ENCODE peak calls at places on chromosomes 16 and 17, in four cellular contexts. B is GM12865, U is left lung, P is upper lobe of right lung. S is an unnamed sample.

GRCh38 chr17:17119533-17119932 is 77.3 kb downstream of the MPRIP start:
- DNase-seq in U (peak; percentile 51), P (no peak), B (peak; percentile 67), S (no peak)

GRCh38 chr17:77087650-77088454 is 52.9 kb upstream of the SEC14L1 start:
- DNase-seq in P (no peak), U (no peak), B (peak; percentile 48), S (no peak)

GRCh38 chr17:77280304-77280910 is 139.6 kb downstream of the SEC14L1 start:
- DNase-seq in P (peak; percentile 71), U (no peak), B (no peak), S (peak; percentile 40)

GRCh38 chr17:82648165-82648668 is at the start of gene WDR45B:
- DNase-seq in B (peak; percentile 99), P (peak; percentile 98), U (peak; percentile 98), S (peak; percentile 95)

GRCh38 chr16:53220585-53220984 is 165.8 kb downstream of the CHD9 start:
- DNase-seq in P (no peak), B (peak; percentile 9), U (no peak), S (no peak)

GRCh38 chr17:66357037-66357436 is 54.6 kb downstream of the PRKCA start:
- DNase-seq in U (no peak), B (no peak), P (no peak), S (no peak)

GRCh38 chr17:40561871-40562611 is 3.2 kb downstream of the CCR7 start:
- DNase-seq in P (peak; percentile 51), U (no peak), B (peak; percentile 92), S (no peak)

GRCh38 chr17:59296190-59296589 is 35.3 kb upstream of the YPEL2 start:
- DNase-seq in B (no peak), P (no peak), U (no peak), S (peak; percentile 42)

GRCh38 chr17:4142107-4142900 is 526 bp downstream of the ZZEF1 start:
- DNase-seq in B (peak; percentile 47), U (peak; percentile 89), P (peak; percentile 77), S (no peak)

GRCh38 chr17:78972507-78973105 is 7.1 kb downstream of the LGALS3BP start:
- DNase-seq in U (no peak), P (no peak), B (no peak), S (no peak)

GRCh38 chr17:78976907-78977680 is 2.6 kb downstream of the LGALS3BP start:
- DNase-seq in P (no peak), B (no peak), U (no peak), S (no peak)

GRCh38 chr17:78973196-78973595 is 6.5 kb downstream of the LGALS3BP start:
- DNase-seq in P (no peak), B (no peak), U (no peak), S (no peak)

GRCh38 chr17:78973792-78974520 is 5.8 kb downstream of the LGALS3BP start:
- DNase-seq in U (no peak), B (no peak), P (no peak), S (no peak)

DNA sequence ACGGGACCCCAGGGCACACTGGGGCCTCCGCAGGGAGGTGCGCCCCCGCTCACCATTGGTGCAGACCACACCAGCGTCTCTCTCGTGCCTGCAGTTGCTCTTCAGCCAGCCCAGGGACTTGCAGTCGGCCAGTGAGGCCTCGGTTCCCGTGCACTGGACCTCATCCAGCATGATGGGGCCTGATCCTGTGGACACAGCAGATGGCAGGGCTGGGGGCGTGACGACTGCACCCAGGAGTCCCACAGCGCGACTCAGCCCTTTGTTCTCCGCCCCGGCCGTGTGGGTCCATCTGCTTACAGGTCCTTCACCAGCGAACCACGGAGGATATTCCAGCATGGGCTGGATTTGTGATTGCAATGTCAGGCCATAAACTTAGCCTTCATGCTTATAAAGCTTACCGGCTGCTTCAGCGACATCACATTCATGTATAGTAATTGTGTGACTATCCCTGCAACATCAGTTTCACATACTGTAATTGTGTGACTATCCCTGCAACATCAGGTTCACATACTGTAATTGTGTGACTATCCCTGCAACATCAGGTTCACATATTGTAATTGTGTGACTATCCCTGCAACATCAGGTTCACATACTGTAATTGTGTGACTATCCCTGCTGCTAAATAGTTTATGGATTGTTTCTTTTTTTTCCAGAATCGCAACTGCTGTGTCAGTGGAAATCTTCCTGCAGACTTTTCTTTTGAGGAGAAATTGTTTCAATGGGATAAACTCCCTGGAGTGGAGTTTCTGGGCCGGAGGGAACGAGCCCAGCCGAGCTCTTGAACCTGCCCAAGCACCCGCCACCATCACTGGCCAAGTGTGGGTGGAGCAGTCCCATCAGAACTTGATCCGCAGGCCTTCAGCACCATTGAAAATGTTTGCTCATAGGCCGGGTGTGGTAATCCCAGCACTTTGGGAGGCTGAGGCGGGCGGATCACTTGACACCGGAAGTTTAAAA is 4.8 kb downstream of the LGALS3BP start:
- DNase-seq in P (peak; percentile 87), U (no peak), B (no peak), S (no peak)
- H3K4me3 ChIP-seq in P (no peak overlapping the region), U (no peak overlapping the region), B (no peak overlapping the region), S (no peak overlapping the region)

DNA sequence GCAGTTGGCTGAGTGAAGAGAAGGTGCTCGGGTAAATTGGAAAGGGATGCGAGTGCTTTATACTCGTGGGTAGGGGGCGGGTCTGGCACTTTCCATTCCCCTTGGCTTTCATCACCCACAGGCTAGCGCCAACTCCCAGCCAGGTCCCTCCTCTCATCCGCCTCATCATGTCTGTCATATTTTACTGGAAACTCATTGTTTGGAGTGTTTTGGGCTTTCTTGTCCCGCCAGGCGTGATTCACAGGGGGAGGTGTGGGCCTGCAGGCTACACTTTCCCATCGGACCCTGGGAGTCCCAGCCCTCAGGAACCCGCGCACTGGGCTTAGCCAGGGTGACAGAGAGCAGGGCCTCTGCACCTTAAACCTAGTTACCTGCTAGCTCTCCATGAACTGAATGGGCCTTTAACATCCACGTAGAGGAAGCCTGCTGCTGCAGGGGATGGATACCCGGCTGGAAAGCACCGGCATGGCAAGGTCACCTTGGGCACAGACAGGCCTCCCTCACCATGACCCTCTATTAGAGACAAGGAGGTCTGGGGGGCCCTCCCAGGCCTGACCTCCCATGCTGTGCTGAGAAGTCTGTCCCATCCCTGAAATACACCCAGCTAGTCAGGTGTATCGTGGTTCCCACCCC is at the start of gene KRT14:
- DNase-seq in B (no peak), P (peak; percentile 21), U (no peak), S (no peak)
- H3K4me3 ChIP-seq in B (no peak within 1 kb of the TSS), P (no peak within 1 kb of the TSS), U (no peak within 1 kb of the TSS), S (no peak within 1 kb of the TSS)

GRCh38 chr17:64983708-64984107 is 64.4 kb upstream of the LRRC37A3 start:
- DNase-seq in P (no peak), U (no peak), B (no peak), S (no peak)

GRCh38 chr17:64982139-64982802 is 63.0 kb upstream of the LRRC37A3 start:
- DNase-seq in U (no peak), B (no peak), P (no peak), S (no peak)

GRCh38 chr17:64984776-64985521 is 65.7 kb upstream of the LRRC37A3 start:
- DNase-seq in U (no peak), B (peak; percentile 68), P (no peak), S (peak; percentile 45)

GRCh38 chr17:64984181-64984580 is 64.9 kb upstream of the LRRC37A3 start:
- DNase-seq in B (no peak), P (no peak), U (no peak), S (no peak)
- H3K4me3 ChIP-seq in B (peak overlapping the region; percentile 55), P (no peak overlapping the region), U (no peak overlapping the region), S (peak overlapping the region; percentile 35)

GRCh38 chr16:19523559-19524355 is at the start of gene CCP110:
- DNase-seq in B (peak; percentile 97), P (peak; percentile 99), U (peak; percentile 99), S (peak; percentile 88)

GRCh38 chr16:19523184-19523558 is 571 bp upstream of the CCP110 start:
- DNase-seq in U (no peak), P (no peak), B (peak; percentile 2), S (no peak)

GRCh38 chr16:19521471-19522368 is at the start of gene GDE1:
- DNase-seq in P (peak; percentile 98), U (peak; percentile 99), B (peak; percentile 94), S (peak; percentile 96)

GRCh38 chr16:19520861-19521331 is 1.0 kb downstream of the GDE1 start:
- DNase-seq in B (peak; percentile 53), U (no peak), P (no peak), S (peak; percentile 91)

GRCh38 chr16:19522369-19523159 is 666 bp upstream of the GDE1 start:
- DNase-seq in U (no peak), B (peak; percentile 2), P (no peak), S (no peak)
- H3K4me3 ChIP-seq in U (no peak overlapping the region), B (peak overlapping the region; percentile 89), P (peak overlapping the region; percentile 88), S (peak overlapping the region; percentile 74)

GRCh38 chr16:72664480-72665408 is 383.2 kb downstream of the ZFHX3 start:
- DNase-seq in B (peak; percentile 99), U (peak; percentile 91), P (peak; percentile 96), S (peak; percentile 91)

GRCh38 chr16:72664122-72664479 is 383.8 kb downstream of the ZFHX3 start:
- DNase-seq in B (no peak), U (no peak), P (no peak), S (no peak)

DNA sequence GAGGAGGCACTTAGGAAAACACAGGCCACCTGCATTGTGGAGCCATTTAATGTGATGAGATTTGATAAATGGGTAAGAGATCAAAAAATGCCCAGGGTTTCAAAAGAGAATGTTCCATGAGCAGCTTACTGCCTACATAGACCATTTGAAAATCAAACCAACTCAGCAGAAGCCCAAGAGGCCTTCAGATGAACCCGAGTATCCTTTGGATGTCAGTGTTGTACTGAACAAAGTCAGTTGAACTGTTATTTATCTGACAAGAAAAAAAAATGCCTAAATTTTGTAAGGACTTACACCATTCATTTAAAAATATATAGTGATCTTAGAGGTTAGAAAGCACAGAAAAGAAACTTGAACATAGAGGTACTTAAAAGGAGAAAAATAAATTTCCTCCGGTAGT is 381.7 kb downstream of the ZFHX3 start:
- DNase-seq in P (no peak), B (peak; percentile 35), U (no peak), S (no peak)
- H3K4me3 ChIP-seq in P (no peak overlapping the region), B (no peak overlapping the region), U (no peak overlapping the region), S (peak overlapping the region; percentile 91)

GRCh38 chr17:48596000-48596734 is 2.6 kb upstream of the HOXB5 start:
- DNase-seq in B (no peak), P (no peak), U (no peak), S (no peak)
- H3K4me3 ChIP-seq in B (no peak overlapping the region), P (peak overlapping the region; percentile 62), U (peak overlapping the region; percentile 9), S (no peak overlapping the region)

GRCh38 chr16:54374136-54374535 is 87.5 kb upstream of the IRX3 start:
- DNase-seq in U (no peak), P (no peak), B (no peak), S (no peak)
- H3K4me3 ChIP-seq in U (no peak overlapping the region), P (no peak overlapping the region), B (no peak overlapping the region), S (no peak overlapping the region)

GRCh38 chr17:9577402-9577709 is 914 bp downstream of the CFAP52 start:
- DNase-seq in U (no peak), P (no peak), B (no peak), S (no peak)
- H3K4me3 ChIP-seq in U (no peak overlapping the region), P (no peak overlapping the region), B (no peak overlapping the region), S (no peak overlapping the region)

DNA sequence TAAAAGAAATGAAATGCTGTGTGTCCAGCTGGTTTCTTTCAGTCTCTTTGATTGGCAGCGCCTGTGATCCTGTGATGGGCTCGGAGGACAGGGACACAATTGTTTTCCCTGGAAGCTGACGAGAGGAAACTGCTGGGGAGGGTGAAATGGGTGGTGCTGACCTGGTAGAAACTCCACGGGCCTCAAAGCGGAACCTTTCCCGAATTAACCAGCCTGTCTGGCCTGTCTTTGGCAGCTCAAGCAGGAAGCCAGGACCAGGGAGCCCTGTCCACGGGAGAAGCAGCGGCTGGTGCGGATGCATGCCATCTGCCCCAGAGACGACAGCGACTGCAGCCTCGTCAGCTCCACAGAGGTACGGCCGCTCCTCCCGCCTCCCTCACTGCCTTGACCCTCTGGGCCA is 22.4 kb downstream of the CARD14 start:
- DNase-seq in B (no peak), P (no peak), U (no peak), S (no peak)
- H3K4me3 ChIP-seq in B (no peak overlapping the region), P (no peak overlapping the region), U (no peak overlapping the region), S (no peak overlapping the region)

S was measured in PC-9.